ENCODE peak calls at places on chromosome 5, in ten cellular contexts. S, A, H, G, T, Z, B, I, E and D are unnamed samples.

GRCh38 chr5:59768204-59769040 is 125.1 kb downstream of the PDE4D start:
- DNase-seq in S (peak), A (peak), H (peak), G (peak), T (peak), Z (peak), B (peak), I (peak), E (peak), D (peak)

GRCh38 chr5:1294839-1295649 is at the start of gene TERT:
- DNase-seq in S (no peak), A (peak), H (no peak), G (peak), T (no peak), Z (no peak), B (no peak), I (no peak), E (no peak), D (no peak)

GRCh38 chr5:175609504-175609903 is 48.4 kb upstream of the HRH2 start:
- DNase-seq in S (no peak), A (no peak), H (no peak), G (no peak), T (no peak), Z (no peak), B (no peak), I (no peak), E (no peak), D (no peak)

GRCh38 chr5:91206734-91207133 is 176.4 kb downstream of the ARRDC3 start:
- DNase-seq in S (no peak), A (no peak), H (no peak), G (no peak), T (no peak), Z (no peak), B (no peak), I (peak), E (no peak), D (peak)

GRCh38 chr5:56384186-56384585 is 151.1 kb upstream of the ANKRD55 start:
- DNase-seq in S (no peak), A (no peak), H (no peak), G (no peak), T (no peak), Z (peak), B (no peak), I (peak), E (no peak), D (no peak)

GRCh38 chr5:149333711-149334443 is 11.4 kb upstream of the GRPEL2 start:
- DNase-seq in S (no peak), A (no peak), H (no peak), G (no peak), T (no peak), Z (no peak), B (no peak), I (peak), E (no peak), D (peak)

GRCh38 chr5:172775326-172776234 is 4.6 kb upstream of the DUSP1 start:
- DNase-seq in S (peak), A (peak), H (peak), G (peak), T (peak), Z (peak), B (peak), I (peak), E (peak), D (peak)

GRCh38 chr5:62043289-62044274 is 262.4 kb upstream of the KIF2A start:
- DNase-seq in S (no peak), A (no peak), H (no peak), G (no peak), T (no peak), Z (no peak), B (no peak), I (no peak), E (no peak), D (no peak)

GRCh38 chr5:149740341-149740740 is 10.2 kb downstream of the PPARGC1B start:
- DNase-seq in S (no peak), A (no peak), H (no peak), G (no peak), T (no peak), Z (no peak), B (no peak), I (no peak), E (no peak), D (no peak)

GRCh38 chr5:177478711-177479646 is 5.5 kb upstream of the DBN1 start:
- DNase-seq in S (peak), A (peak), H (peak), G (no peak), T (peak), Z (peak), B (peak), I (peak), E (peak), D (peak)

GRCh38 chr5:17000296-17000939 is 64.3 kb upstream of the MYO10 start:
- DNase-seq in S (no peak), A (no peak), H (no peak), G (no peak), T (no peak), Z (no peak), B (no peak), I (peak), E (no peak), D (peak)

GRCh38 chr5:88245893-88246244 is 22.8 kb downstream of the TMEM161B start:
- DNase-seq in S (no peak), A (no peak), H (no peak), G (no peak), T (no peak), Z (no peak), B (no peak), I (no peak), E (no peak), D (no peak)

GRCh38 chr5:140148508-140148907 is 22.8 kb downstream of the IGIP start:
- DNase-seq in S (no peak), A (no peak), H (no peak), G (no peak), T (no peak), Z (no peak), B (no peak), I (no peak), E (no peak), D (no peak)

GRCh38 chr5:179700401-179700918 is 1.7 kb downstream of the CANX start:
- DNase-seq in S (no peak), A (no peak), H (no peak), G (peak), T (no peak), Z (no peak), B (no peak), I (no peak), E (peak), D (peak)

GRCh38 chr5:138438724-138439536 is at the start of gene REEP2:
- DNase-seq in S (no peak), A (peak), H (peak), G (peak), T (no peak), Z (no peak), B (peak), I (peak), E (no peak), D (peak)

GRCh38 chr5:170006016-170006415 is 25.7 kb upstream of the INSYN2B start:
- DNase-seq in S (no peak), A (no peak), H (no peak), G (no peak), T (no peak), Z (no peak), B (no peak), I (no peak), E (no peak), D (no peak)

GRCh38 chr5:36389245-36389644 is 87.5 kb upstream of the RANBP3L start:
- DNase-seq in S (peak), A (no peak), H (no peak), G (no peak), T (no peak), Z (no peak), B (no peak), I (peak), E (peak), D (no peak)

GRCh38 chr5:144414232-144414631 is 243.6 kb downstream of the KCTD16 start:
- DNase-seq in S (no peak), A (no peak), H (no peak), G (no peak), T (no peak), Z (no peak), B (no peak), I (no peak), E (no peak), D (no peak)

GRCh38 chr5:149667084-149667826 is 62.9 kb upstream of the PPARGC1B start:
- DNase-seq in S (no peak), A (no peak), H (no peak), G (no peak), T (no peak), Z (no peak), B (no peak), I (peak), E (no peak), D (peak)

GRCh38 chr5:139574641-139575312 is 13.6 kb downstream of the UBE2D2 start:
- DNase-seq in S (no peak), A (no peak), H (no peak), G (no peak), T (no peak), Z (no peak), B (no peak), I (peak), E (no peak), D (peak)

GRCh38 chr5:143402464-143403356 is 776 bp downstream of the NR3C1 start:
- DNase-seq in S (peak), A (peak), H (peak), G (peak), T (peak), Z (peak), B (peak), I (peak), E (peak), D (peak)

GRCh38 chr5:139901971-139902370 is 106.4 kb downstream of the PSD2 start:
- DNase-seq in S (no peak), A (no peak), H (no peak), G (no peak), T (no peak), Z (no peak), B (no peak), I (no peak), E (no peak), D (no peak)

GRCh38 chr5:522899-523657 is 1.2 kb downstream of the SLC9A3 start:
- DNase-seq in S (no peak), A (no peak), H (no peak), G (no peak), T (no peak), Z (no peak), B (no peak), I (no peak), E (no peak), D (no peak)

GRCh38 chr5:170070556-170071412 is 34.9 kb upstream of the FOXI1 start:
- DNase-seq in S (no peak), A (no peak), H (peak), G (no peak), T (no peak), Z (no peak), B (peak), I (peak), E (no peak), D (peak)

GRCh38 chr5:157497875-157498611 is 38.0 kb downstream of the NIPAL4 start:
- DNase-seq in S (no peak), A (no peak), H (no peak), G (no peak), T (no peak), Z (no peak), B (no peak), I (no peak), E (no peak), D (no peak)

GRCh38 chr5:37838152-37838932 is 1.5 kb downstream of the GDNF start:
- DNase-seq in S (no peak), A (peak), H (no peak), G (no peak), T (no peak), Z (no peak), B (no peak), I (peak), E (peak), D (no peak)

GRCh38 chr5:177070536-177071191 is 16.1 kb upstream of the FGFR4 start:
- DNase-seq in S (no peak), A (no peak), H (no peak), G (no peak), T (no peak), Z (no peak), B (no peak), I (no peak), E (no peak), D (no peak)

GRCh38 chr5:21419383-21419782 is 1431.4 kb upstream of the CDH18 start:
- DNase-seq in S (no peak), A (no peak), H (no peak), G (no peak), T (no peak), Z (no peak), B (no peak), I (no peak), E (no peak), D (no peak)

GRCh38 chr5:2742921-2743679 is 8.4 kb downstream of the IRX2 start:
- DNase-seq in S (no peak), A (no peak), H (no peak), G (no peak), T (peak), Z (no peak), B (no peak), I (no peak), E (no peak), D (peak)

GRCh38 chr5:133938932-133939331 is 29.5 kb downstream of the C5orf15 start:
- DNase-seq in S (no peak), A (no peak), H (no peak), G (no peak), T (no peak), Z (no peak), B (no peak), I (no peak), E (no peak), D (no peak)

GRCh38 chr5:61620660-61621650 is 288.9 kb downstream of the ZSWIM6 start:
- DNase-seq in S (no peak), A (no peak), H (no peak), G (no peak), T (peak), Z (no peak), B (no peak), I (no peak), E (no peak), D (no peak)

GRCh38 chr5:135097390-135097789 is 63.4 kb upstream of the PITX1 start:
- DNase-seq in S (no peak), A (no peak), H (no peak), G (no peak), T (no peak), Z (no peak), B (no peak), I (no peak), E (no peak), D (no peak)

GRCh38 chr5:135102716-135103696 is 69.0 kb upstream of the PITX1 start:
- DNase-seq in S (no peak), A (no peak), H (no peak), G (no peak), T (no peak), Z (no peak), B (no peak), I (no peak), E (no peak), D (no peak)

GRCh38 chr5:135095871-135096270 is 61.8 kb upstream of the PITX1 start:
- DNase-seq in S (no peak), A (peak), H (no peak), G (no peak), T (no peak), Z (no peak), B (no peak), I (no peak), E (no peak), D (no peak)

GRCh38 chr5:135100011-135100410 is 66.0 kb upstream of the PITX1 start:
- DNase-seq in S (no peak), A (peak), H (no peak), G (no peak), T (no peak), Z (no peak), B (no peak), I (no peak), E (no peak), D (no peak)

DNA sequence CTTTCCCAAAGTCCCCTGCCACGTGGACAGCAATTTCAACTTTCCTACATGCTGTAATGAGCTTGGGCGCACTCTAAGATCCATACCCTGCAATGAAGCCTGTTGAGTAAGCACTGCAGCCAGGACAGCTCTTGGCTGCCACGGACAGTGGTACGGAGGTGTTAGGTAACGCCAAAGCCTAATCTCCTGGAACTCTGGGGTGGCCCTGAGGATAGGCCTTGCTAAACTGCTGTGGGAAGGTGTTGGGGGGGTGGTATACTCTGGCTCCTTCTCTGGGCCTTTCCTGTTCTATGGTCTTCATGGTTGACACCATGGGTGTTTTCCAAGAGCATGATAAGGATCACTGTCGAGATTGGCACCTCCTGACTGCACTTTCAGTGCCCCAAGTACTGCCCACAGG is 66.4 kb upstream of the PITX1 start:
- DNase-seq in S (no peak), A (peak), H (no peak), G (no peak), T (no peak), Z (no peak), B (no peak), I (no peak), E (no peak), D (no peak)
- TF ChIP-seq CTCF in S (no peak), A (no peak), H (no peak), G (no peak), T (no peak), Z (no peak), B (no peak), I (no peak), E (no peak), D (no peak)

DNA sequence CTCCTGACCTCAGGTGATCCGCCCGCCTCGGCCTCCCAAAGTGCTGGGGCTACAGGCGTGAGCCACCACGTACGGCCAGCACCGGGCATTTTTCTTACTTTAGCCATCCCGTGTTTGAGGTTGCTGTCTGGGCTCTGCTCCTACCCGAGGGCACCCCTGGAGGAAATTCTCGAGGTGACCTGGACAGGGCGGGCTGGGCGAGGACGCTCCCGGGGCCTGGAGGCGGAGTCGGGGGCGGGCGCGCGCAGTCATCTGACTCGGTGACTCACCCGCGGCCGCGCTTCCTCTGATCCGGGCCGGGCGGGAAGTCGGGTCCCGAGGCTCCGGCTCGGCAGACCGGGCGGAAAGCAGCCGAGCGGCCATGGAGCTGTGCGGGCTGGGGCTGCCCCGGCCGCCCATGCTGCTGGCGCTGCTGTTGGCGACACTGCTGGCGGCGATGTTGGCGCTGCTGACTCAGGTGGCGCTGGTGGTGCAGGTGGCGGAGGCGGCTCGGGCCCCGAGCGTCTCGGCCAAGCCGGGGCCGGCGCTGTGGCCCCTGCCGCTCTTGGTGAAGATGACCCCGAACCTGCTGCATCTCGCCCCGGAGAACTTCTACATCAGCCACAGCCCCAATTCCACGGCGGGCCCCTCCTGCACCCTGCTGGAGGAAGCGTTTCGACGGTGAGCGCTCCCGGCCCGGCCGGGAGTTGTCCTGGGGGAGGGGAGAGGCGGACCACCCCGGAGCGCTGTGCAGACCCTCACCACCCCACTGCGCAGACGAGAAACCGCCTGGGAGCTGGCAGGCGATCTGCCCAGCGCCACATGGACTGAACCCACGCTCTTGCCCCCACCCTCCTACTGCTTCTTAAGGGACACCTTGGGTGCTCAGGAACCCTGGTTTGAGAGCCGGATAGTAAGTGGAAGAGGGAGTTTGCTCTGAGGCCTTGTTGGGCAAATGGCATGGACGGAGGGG is at the start of gene HEXB:
- DNase-seq in S (peak), A (peak), H (peak), G (peak), T (peak), Z (peak), B (peak), I (peak), E (peak), D (peak)
- TF ChIP-seq CTCF in S (peak), A (no peak), H (no peak), G (peak), T (no peak), Z (no peak), B (no peak), I (no peak), E (no peak), D (no peak)

DNA sequence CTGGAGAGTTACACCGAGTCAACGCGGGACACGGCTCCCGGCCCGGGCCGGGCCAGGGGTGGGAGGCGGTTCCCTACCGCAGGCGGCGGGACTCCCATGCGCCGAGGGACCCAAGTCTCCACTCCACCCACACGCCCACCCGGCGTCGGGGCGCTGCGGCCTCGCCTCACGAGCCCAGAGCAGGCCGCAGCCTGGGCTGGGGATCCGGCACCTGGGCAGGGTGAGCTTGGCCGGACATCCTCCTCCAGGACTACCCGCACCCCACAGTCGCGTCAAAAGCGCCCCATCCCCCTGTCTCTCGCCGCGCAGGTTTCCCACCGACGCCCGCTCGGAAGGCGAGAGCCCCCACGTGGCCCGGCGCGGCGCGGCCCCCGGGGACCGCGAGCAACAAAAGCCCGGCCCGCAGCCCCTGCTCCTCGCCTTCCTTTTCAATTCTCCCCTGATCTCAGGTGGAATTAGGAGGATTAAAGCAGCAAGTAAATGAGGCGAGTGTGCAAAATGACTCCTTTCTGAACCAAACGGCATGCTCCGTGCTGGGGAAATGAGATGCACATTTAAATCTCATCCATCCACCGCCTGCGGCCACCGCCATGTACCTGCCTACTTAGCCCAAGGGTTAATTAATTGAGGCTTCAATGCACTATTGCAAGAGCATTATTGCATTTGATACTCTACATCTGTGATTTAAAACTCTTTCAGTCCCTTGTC is 196.6 kb upstream of the TBCA start:
- DNase-seq in S (no peak), A (no peak), H (no peak), G (no peak), T (no peak), Z (no peak), B (no peak), I (no peak), E (no peak), D (no peak)
- TF ChIP-seq CTCF in S (no peak), A (no peak), H (no peak), G (no peak), T (no peak), Z (no peak), B (no peak), I (no peak), E (peak), D (no peak)

GRCh38 chr5:40288791-40289475 is 390.8 kb upstream of the PTGER4 start:
- DNase-seq in S (no peak), A (no peak), H (no peak), G (no peak), T (no peak), Z (no peak), B (no peak), I (no peak), E (no peak), D (no peak)
- TF ChIP-seq CTCF in S (no peak), A (no peak), H (no peak), G (no peak), T (no peak), Z (no peak), B (no peak), I (no peak), E (no peak), D (peak)